ENCODE peak calls at places on chromosome 5, in eight cellular contexts. V, G, I, F, P, H, N and D are unnamed samples.
A peak's percentile ranks its signal among the peaks of the same experiment; 100 is the strongest.

GRCh38 chr5:135851907-135852805 is 17.7 kb downstream of the SLC25A48 start:
- DNase-seq in H (no peak), I (no peak), F (no peak), G (no peak), V (no peak), P (no peak), N (no peak), D (no peak)

GRCh38 chr5:150117945-150118560 is 31.7 kb upstream of the CSF1R start:
- DNase-seq in H (no peak), N (no peak), F (peak; percentile 7), V (no peak), G (no peak), P (no peak), I (no peak), D (no peak)

GRCh38 chr5:153458266-153458665 is 32.2 kb upstream of the GRIA1 start:
- DNase-seq in V (no peak), H (no peak), N (no peak), G (no peak), F (no peak), I (no peak), P (no peak), D (no peak)

GRCh38 chr5:28403846-28404245 is 1365.5 kb upstream of the CDH9 start:
- DNase-seq in G (no peak), V (no peak), H (peak; percentile 32), I (peak; percentile 88), F (no peak), P (no peak), N (no peak), D (no peak)

GRCh38 chr5:74529101-74529500 is 111.4 kb downstream of the ENC1 start:
- DNase-seq in H (no peak), G (no peak), P (no peak), N (no peak), F (no peak), I (no peak), V (no peak), D (no peak)

GRCh38 chr5:143986567-143987242 is 174.7 kb downstream of the HMHB1 start:
- DNase-seq in H (no peak), N (no peak), G (peak; percentile 85), I (no peak), P (no peak), V (peak; percentile 62), F (no peak), D (no peak)

GRCh38 chr5:123561230-123561629 is 49.3 kb downstream of the CSNK1G3 start:
- DNase-seq in F (no peak), V (no peak), H (no peak), N (no peak), P (no peak), G (no peak), I (no peak), D (no peak)

GRCh38 chr5:95803271-95804148 is 19.0 kb downstream of the GLRX start:
- DNase-seq in P (no peak), G (no peak), V (peak; percentile 47), N (no peak), I (no peak), H (no peak), F (no peak), D (no peak)

GRCh38 chr5:125023673-125024072 is 277.2 kb upstream of the ZNF608 start:
- DNase-seq in F (no peak), H (no peak), N (no peak), G (peak; percentile 39), I (peak; percentile 91), V (peak; percentile 52), P (no peak), D (no peak)

GRCh38 chr5:139774980-139775654 is 20.5 kb upstream of the PSD2 start:
- DNase-seq in F (peak; percentile 78), H (peak; percentile 91), I (peak; percentile 36), P (peak; percentile 59), G (peak; percentile 68), V (peak; percentile 18), N (peak; percentile 60), D (peak; percentile 53)

GRCh38 chr5:79503794-79504495 is 10.0 kb downstream of the HOMER1 start:
- DNase-seq in G (peak; percentile 49), H (no peak), F (no peak), V (no peak), P (no peak), N (no peak), I (peak; percentile 55), D (no peak)

GRCh38 chr5:132225165-132226032 is 2.3 kb downstream of the P4HA2 start:
- DNase-seq in I (peak; percentile 94), G (peak; percentile 79), H (no peak), F (peak; percentile 44), N (no peak), V (peak; percentile 89), P (no peak), D (peak; percentile 22)

GRCh38 chr5:140145818-140146522 is 20.2 kb downstream of the IGIP start:
- DNase-seq in G (peak; percentile 66), P (peak; percentile 23), N (peak; percentile 42), I (peak; percentile 76), V (peak; percentile 76), F (peak; percentile 75), H (no peak), D (no peak)

GRCh38 chr5:123881791-123882244 is 369.8 kb downstream of the CSNK1G3 start:
- DNase-seq in G (peak; percentile 34), V (peak; percentile 47), I (peak; percentile 54), F (no peak), P (no peak), N (no peak), H (no peak), D (no peak)

GRCh38 chr5:168756517-168757391 is 177.6 kb upstream of the PANK3 start:
- DNase-seq in G (no peak), H (no peak), V (no peak), F (no peak), N (no peak), P (no peak), I (no peak), D (no peak)

GRCh38 chr5:163269624-163270023 is 167.8 kb upstream of the CCNG1 start:
- DNase-seq in I (no peak), N (no peak), H (no peak), F (no peak), G (no peak), P (no peak), V (no peak), D (no peak)

GRCh38 chr5:120164989-120165388 is 299.1 kb upstream of the PRR16 start:
- DNase-seq in I (no peak), F (no peak), V (no peak), H (no peak), P (no peak), G (no peak), N (no peak), D (no peak)

GRCh38 chr5:33556330-33557328 is 115.9 kb downstream of the TARS1 start:
- DNase-seq in V (no peak), I (peak; percentile 37), G (no peak), N (no peak), H (no peak), P (no peak), F (no peak), D (no peak)

GRCh38 chr5:179759961-179760541 is 27.4 kb downstream of the MAML1 start:
- DNase-seq in F (no peak), I (no peak), V (no peak), G (no peak), P (no peak), H (no peak), N (no peak), D (no peak)

GRCh38 chr5:143220748-143221211 is 182.7 kb downstream of the NR3C1 start:
- DNase-seq in F (no peak), P (no peak), G (no peak), V (no peak), H (no peak), I (no peak), N (peak; percentile 4), D (no peak)

GRCh38 chr5:6753851-6754250 is 40.6 kb downstream of the TENT4A start:
- DNase-seq in F (no peak), I (no peak), N (no peak), H (no peak), V (no peak), G (no peak), P (no peak), D (no peak)

GRCh38 chr5:115262405-115263247 is at the start of gene PGGT1B:
- DNase-seq in V (peak; percentile 57), P (peak; percentile 57), H (peak; percentile 86), N (peak; percentile 59), F (peak; percentile 75), I (peak; percentile 63), G (peak; percentile 55), D (peak; percentile 53)

GRCh38 chr5:119655081-119655480 is 25.7 kb downstream of the FAM170A start:
- DNase-seq in P (no peak), G (no peak), F (peak; percentile 38), H (no peak), V (peak; percentile 29), N (no peak), I (peak; percentile 93), D (no peak)

GRCh38 chr5:96468956-96469355 is 35.9 kb upstream of the PCSK1 start:
- DNase-seq in F (no peak), N (no peak), G (no peak), H (no peak), P (no peak), V (no peak), I (no peak), D (peak; percentile 40)

GRCh38 chr5:176789873-176790615 is 20.3 kb upstream of the UNC5A start:
- DNase-seq in I (peak; percentile 54), G (no peak), N (no peak), P (no peak), V (no peak), F (no peak), H (no peak), D (no peak)

GRCh38 chr5:139236479-139236878 is 38.3 kb upstream of the SIL1 start:
- DNase-seq in V (no peak), N (no peak), P (no peak), G (no peak), H (no peak), I (no peak), F (no peak), D (no peak)

GRCh38 chr5:157610990-157611389 is 35.4 kb upstream of the ADAM19 start:
- DNase-seq in I (no peak), P (no peak), N (no peak), G (no peak), F (no peak), V (no peak), H (no peak), D (no peak)

GRCh38 chr5:122465994-122466393 is 154.0 kb downstream of the SNCAIP start:
- DNase-seq in H (no peak), V (no peak), N (no peak), F (no peak), P (no peak), I (no peak), G (no peak), D (no peak)

GRCh38 chr5:53323943-53324642 is 156.3 kb upstream of the FST start:
- DNase-seq in H (no peak), F (no peak), P (no peak), V (peak; percentile 84), I (peak; percentile 99), N (no peak), G (peak; percentile 34), D (no peak)

GRCh38 chr5:10528056-10528816 is 35.6 kb upstream of the ANKRD33B start:
- DNase-seq in F (no peak), H (peak; percentile 66), N (no peak), V (peak; percentile 46), G (peak; percentile 60), I (peak; percentile 89), P (no peak), D (no peak)

GRCh38 chr5:149739371-149739770 is 9.3 kb downstream of the PPARGC1B start:
- DNase-seq in G (no peak), P (no peak), N (no peak), H (no peak), I (no peak), V (no peak), F (no peak), D (no peak)

GRCh38 chr5:57777174-57777581 is 294.6 kb upstream of the ACTBL2 start:
- DNase-seq in P (no peak), F (no peak), H (no peak), N (no peak), I (no peak), G (no peak), V (no peak), D (no peak)

GRCh38 chr5:160097981-160098380 is 21.3 kb downstream of the PWWP2A start:
- DNase-seq in V (peak; percentile 9), I (no peak), H (no peak), P (no peak), G (peak; percentile 72), F (no peak), N (no peak), D (no peak)

GRCh38 chr5:127892467-127893207 is 189.4 kb downstream of the CCDC192 start:
- DNase-seq in P (no peak), F (no peak), I (peak; percentile 76), H (no peak), V (no peak), N (peak; percentile 40), G (peak; percentile 68), D (no peak)